ENCODE peak calls at places on chromosome 6, in four cellular contexts. E is IMR-90, U is ovary, V is upper lobe of left lung. T is an unnamed sample.

GRCh38 chr6:14348389-14348788 is 230.8 kb downstream of the CD83 start:
- DNase-seq in E (no peak), V (no peak), U (no peak), T (no peak)

GRCh38 chr6:31575335-31575901 is at the start of gene TNF:
- DNase-seq in U (no peak), V (peak; percentile 62), E (no peak), T (peak; percentile 53)

GRCh38 chr6:22631101-22631500 is 61.7 kb downstream of the HDGFL1 start:
- DNase-seq in E (peak; percentile 65), V (no peak), U (peak; percentile 69), T (no peak)

GRCh38 chr6:166989427-166990034 is 9.7 kb upstream of the CEP43 start:
- DNase-seq in U (no peak), E (peak; percentile 49), V (no peak), T (no peak)

GRCh38 chr6:169776379-169776778 is 25.0 kb downstream of the ERMARD start:
- DNase-seq in V (no peak), E (no peak), U (no peak), T (no peak)

GRCh38 chr6:111558690-111559192 is 46.9 kb downstream of the TRAF3IP2 start:
- DNase-seq in V (no peak), U (no peak), E (no peak), T (no peak)

GRCh38 chr6:41182069-41183034 is 18.6 kb downstream of the TREML2 start:
- DNase-seq in V (peak; percentile 68), U (no peak), E (peak; percentile 55), T (no peak)

GRCh38 chr6:29251741-29252140 is 49.8 kb upstream of the OR14J1 start:
- DNase-seq in E (no peak), U (no peak), V (no peak), T (no peak)

GRCh38 chr6:67219336-67219735 is 1415.7 kb upstream of the ADGRB3 start:
- DNase-seq in V (no peak), E (no peak), U (no peak), T (no peak)

GRCh38 chr6:753486-753885 is 60.5 kb upstream of the EXOC2 start:
- DNase-seq in U (no peak), E (no peak), V (no peak), T (no peak)

GRCh38 chr6:99148761-99149160 is 200.7 kb downstream of the FAXC start:
- DNase-seq in V (no peak), U (no peak), E (no peak), T (no peak)

GRCh38 chr6:105566503-105566902 is 163.6 kb upstream of the PREP start:
- DNase-seq in V (no peak), E (no peak), U (no peak), T (no peak)

GRCh38 chr6:81204741-81205140 is 547.7 kb downstream of the TENT5A start:
- DNase-seq in E (no peak), V (no peak), U (no peak), T (no peak)

GRCh38 chr6:71181565-71181964 is 107.0 kb upstream of the OGFRL1 start:
- DNase-seq in V (no peak), E (peak; percentile 87), U (no peak), T (no peak)

GRCh38 chr6:158649289-158650143 is at the start of gene SYTL3:
- DNase-seq in U (no peak), E (peak; percentile 82), V (peak; percentile 88), T (no peak)

GRCh38 chr6:147528511-147529145 is 20.1 kb downstream of the SAMD5 start:
- DNase-seq in V (no peak), E (no peak), U (no peak), T (no peak)

GRCh38 chr6:151052021-151052646 is 186.6 kb downstream of the MTHFD1L start:
- DNase-seq in E (no peak), U (no peak), V (no peak), T (no peak)

GRCh38 chr6:43985329-43985728 is 141.9 kb downstream of the MRPL14 start:
- DNase-seq in E (no peak), U (no peak), V (no peak), T (no peak)

GRCh38 chr6:154732824-154733609 is at the start of gene SCAF8:
- DNase-seq in U (peak; percentile 86), E (peak; percentile 69), V (peak; percentile 89), T (peak; percentile 67)

GRCh38 chr6:124530926-124531325 is 431.3 kb upstream of the RNF217 start:
- DNase-seq in V (no peak), E (no peak), U (no peak), T (no peak)

GRCh38 chr6:1335367-1336037 is 23.6 kb downstream of the FOXQ1 start:
- DNase-seq in E (peak; percentile 76), U (no peak), V (peak; percentile 86), T (no peak)

DNA sequence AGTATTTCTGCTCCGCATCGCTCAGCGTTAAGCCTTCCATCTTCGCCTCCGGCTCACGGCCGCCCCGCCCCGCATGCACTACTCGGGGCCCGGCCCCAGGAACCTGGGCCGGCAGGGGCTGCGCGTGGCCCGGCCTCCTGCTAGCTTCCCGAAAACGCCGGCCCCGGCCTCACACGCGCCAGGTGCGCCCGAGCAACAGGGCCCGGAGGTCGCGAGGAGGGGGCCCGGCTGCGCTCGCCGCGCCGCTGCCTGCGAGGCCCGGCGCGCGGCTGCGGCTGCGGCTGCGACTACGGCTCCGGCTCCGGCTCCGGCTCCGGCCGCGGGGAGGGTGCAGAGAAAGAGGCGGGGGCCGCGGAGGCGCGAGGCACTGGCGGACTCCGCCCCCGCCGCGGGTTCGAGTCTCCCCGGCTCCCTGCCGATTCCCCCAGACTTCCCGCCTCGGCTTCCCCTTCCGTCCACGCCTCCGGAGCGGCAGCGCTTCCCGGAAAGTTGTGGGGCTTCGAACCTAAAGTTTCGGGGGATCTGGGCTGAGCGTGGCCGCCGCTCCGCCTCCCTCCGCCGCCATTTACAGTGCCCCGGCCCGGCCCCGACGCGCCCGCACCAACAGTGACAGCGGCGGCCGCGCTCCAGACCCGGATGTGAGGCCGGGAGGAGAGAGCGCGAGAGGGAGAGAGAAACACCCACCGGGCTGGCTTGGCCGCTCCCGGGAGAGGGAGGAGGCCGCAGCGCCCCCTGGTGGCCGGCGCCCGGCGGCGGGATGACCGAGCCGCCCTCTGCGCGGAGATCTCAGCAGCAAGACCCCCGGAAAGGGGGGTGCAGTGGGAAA is at the start of gene REPS1:
- DNase-seq in U (peak; percentile 92), E (peak; percentile 82), V (peak; percentile 93), T (peak; percentile 91)
- TF ChIP-seq POLR2A in U (peak; percentile 39), E (peak; percentile 85), V (peak; percentile 84), T (peak; percentile 60)

DNA sequence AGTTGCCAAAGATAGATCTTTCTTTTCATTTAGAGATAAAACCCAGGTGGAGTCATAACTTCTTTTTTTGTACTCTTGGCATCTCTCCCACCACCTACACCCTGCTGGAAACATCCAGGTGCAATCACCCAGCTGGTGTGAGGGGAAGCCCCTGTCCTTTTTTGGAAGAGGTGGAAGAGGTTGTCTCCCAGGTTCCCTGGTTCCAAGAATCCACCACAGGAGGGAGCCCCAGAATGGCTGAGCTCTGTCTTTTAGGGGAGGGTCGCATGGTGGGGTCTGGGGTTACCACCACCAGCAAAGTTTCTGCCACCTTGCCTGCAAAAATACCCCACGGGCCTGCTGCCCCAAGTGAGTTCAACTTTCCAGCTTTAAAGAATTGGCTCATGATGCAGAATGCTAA is 10.8 kb downstream of the SMOC2 start:
- DNase-seq in E (no peak), U (no peak), V (no peak), T (no peak)
- TF ChIP-seq CTCF in E (no peak), U (peak; percentile 24), V (no peak), T (peak; percentile 24)

GRCh38 chr6:168536196-168536595 is 95.2 kb downstream of the SMOC2 start:
- DNase-seq in E (no peak), U (no peak), V (no peak), T (no peak)
- H3K27ac ChIP-seq in E (no peak overlapping the region), U (no peak overlapping the region), V (no peak overlapping the region), T (peak overlapping the region; percentile 74)

GRCh38 chr6:10412948-10413849 is 1.7 kb downstream of the TFAP2A start:
- DNase-seq in U (no peak), E (no peak), V (no peak), T (peak; percentile 90)
- TF ChIP-seq POLR2A in U (no peak), E (no peak), V (peak; percentile 49), T (peak; percentile 75)

GRCh38 chr6:52595796-52596130 is 18.9 kb upstream of the TRAM2 start:
- DNase-seq in V (no peak), E (no peak), U (no peak), T (no peak)
- TF ChIP-seq CTCF in V (no peak), E (no peak), U (no peak), T (no peak)

DNA sequence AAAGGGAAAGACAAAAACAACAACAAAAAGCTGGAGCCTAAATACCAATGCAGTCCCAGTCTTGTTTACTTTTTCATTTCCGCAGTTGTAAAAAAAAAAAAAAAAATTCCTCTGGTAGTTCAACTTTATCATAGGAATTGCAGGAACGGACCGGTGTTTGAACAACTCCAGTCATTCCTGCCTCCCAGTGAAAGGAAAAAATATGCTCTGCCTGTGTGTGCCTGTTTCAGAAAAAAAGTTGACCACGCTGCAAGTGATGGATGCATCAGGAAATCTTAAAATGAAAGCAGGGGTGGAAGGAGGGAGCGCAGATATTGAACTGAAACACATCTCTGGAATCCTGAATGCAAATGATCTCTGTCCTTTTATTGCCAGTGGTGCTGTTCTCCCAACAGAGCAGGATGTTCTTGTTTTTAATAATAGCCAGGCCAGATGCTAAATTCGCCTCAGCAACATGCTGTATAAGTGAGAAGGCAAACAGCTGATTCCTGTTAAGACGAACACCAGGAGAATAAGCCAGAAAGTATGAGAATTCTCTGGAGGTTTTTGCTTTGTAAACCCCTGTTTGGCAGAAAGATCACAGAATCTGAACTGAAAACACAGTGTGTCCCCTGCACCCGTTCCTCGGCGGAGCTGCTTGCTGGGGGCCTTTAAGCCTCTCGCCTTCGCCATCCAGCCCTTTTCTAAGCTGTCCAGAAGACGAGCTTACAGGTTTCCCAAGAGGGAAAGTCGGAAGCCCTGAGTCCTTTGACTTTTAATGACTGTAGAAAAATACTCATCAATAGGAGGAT is 178.4 kb upstream of the SUPT3H start:
- DNase-seq in U (no peak), V (no peak), E (peak; percentile 60), T (no peak)
- H3K27ac ChIP-seq in U (peak overlapping the region; percentile 72), V (no peak overlapping the region), E (peak overlapping the region; percentile 62), T (peak overlapping the region; percentile 72)